ENCODE peak calls at places on chromosomes 11 and 22, in four cellular contexts. One of them, this sample, is unnamed.

GRCh38 chr22:21455334-21456089 is 11.7 kb upstream of the TMEM191C start:
- DNase-seq in tibial nerve: no peak
- DNase-seq in sigmoid colon: peak; percentile 59
- DNase-seq in stomach: no peak
- DNase-seq in this sample: no peak

GRCh38 chr11:10777806-10778205 is 26.8 kb downstream of the CTR9 start:
- DNase-seq in tibial nerve: no peak
- DNase-seq in sigmoid colon: no peak
- DNase-seq in stomach: no peak
- DNase-seq in this sample: no peak

GRCh38 chr11:110356769-110357671 is 60.6 kb upstream of the RDX start:
- DNase-seq in tibial nerve: no peak
- DNase-seq in sigmoid colon: no peak
- DNase-seq in stomach: no peak
- DNase-seq in this sample: peak; percentile 84

GRCh38 chr22:38218661-38219331 is 17.0 kb downstream of the MAFF start:
- DNase-seq in tibial nerve: no peak
- DNase-seq in sigmoid colon: peak; percentile 93
- DNase-seq in stomach: peak; percentile 92
- DNase-seq in this sample: peak; percentile 76

GRCh38 chr11:12017243-12017678 is 8.8 kb upstream of the DKK3 start:
- DNase-seq in tibial nerve: no peak
- DNase-seq in sigmoid colon: no peak
- DNase-seq in stomach: no peak
- DNase-seq in this sample: no peak

GRCh38 chr11:40338739-40339138 is 1120.7 kb downstream of the LRRC4C start:
- DNase-seq in tibial nerve: no peak
- DNase-seq in sigmoid colon: no peak
- DNase-seq in stomach: no peak
- DNase-seq in this sample: no peak

GRCh38 chr22:25403284-25403606 is 161.2 kb upstream of the GRK3 start:
- DNase-seq in tibial nerve: no peak
- DNase-seq in sigmoid colon: no peak
- DNase-seq in stomach: no peak
- DNase-seq in this sample: no peak

GRCh38 chr11:61610905-61611304 is 30.0 kb upstream of the SYT7 start:
- DNase-seq in tibial nerve: no peak
- DNase-seq in sigmoid colon: no peak
- DNase-seq in stomach: no peak
- DNase-seq in this sample: no peak

GRCh38 chr22:28656156-28656555 is 23.5 kb downstream of the TTC28 start:
- DNase-seq in tibial nerve: no peak
- DNase-seq in sigmoid colon: no peak
- DNase-seq in stomach: no peak
- DNase-seq in this sample: no peak

GRCh38 chr22:30523646-30524489 is 18.4 kb upstream of the SEC14L4 start:
- DNase-seq in tibial nerve: no peak
- DNase-seq in sigmoid colon: no peak
- DNase-seq in stomach: no peak
- DNase-seq in this sample: no peak

GRCh38 chr11:66002648-66003225 is 434 bp downstream of the BANF1 start:
- DNase-seq in tibial nerve: peak; percentile 16
- DNase-seq in sigmoid colon: peak; percentile 82
- DNase-seq in stomach: peak; percentile 70
- DNase-seq in this sample: peak; percentile 45

GRCh38 chr11:125410091-125410490 is 86.0 kb downstream of the FEZ1 start:
- DNase-seq in tibial nerve: no peak
- DNase-seq in sigmoid colon: no peak
- DNase-seq in stomach: no peak
- DNase-seq in this sample: no peak

DNA sequence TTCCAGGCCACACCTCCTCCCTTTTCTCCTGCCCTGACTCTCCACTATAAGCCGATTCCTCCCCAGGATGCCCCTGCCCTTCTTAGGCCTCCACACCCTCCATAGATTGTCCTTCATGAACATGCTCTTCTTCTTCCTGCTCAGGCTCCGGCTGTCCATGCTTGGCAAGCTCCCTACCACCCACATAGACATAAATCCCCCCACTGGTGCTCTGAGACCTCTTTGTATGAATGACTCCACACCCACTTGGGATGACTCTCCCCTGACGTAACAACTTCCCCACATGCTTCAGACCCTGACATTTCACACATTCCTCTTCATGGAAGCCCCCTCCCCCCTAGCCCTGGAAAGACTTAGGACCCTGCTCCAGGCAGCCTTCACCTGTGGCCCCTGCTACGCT is 542.5 kb upstream of the LARGE1 start:
- DNase-seq in tibial nerve: no peak
- DNase-seq in sigmoid colon: no peak
- DNase-seq in stomach: no peak
- DNase-seq in this sample: no peak
- TF ChIP-seq EP300 in tibial nerve: no peak
- TF ChIP-seq EP300 in sigmoid colon: no peak
- TF ChIP-seq EP300 in stomach: no peak
- TF ChIP-seq EP300 in this sample: no peak

GRCh38 chr22:42384506-42384905 is 47.7 kb downstream of the NFAM1 start:
- DNase-seq in tibial nerve: no peak
- DNase-seq in sigmoid colon: no peak
- DNase-seq in stomach: no peak
- DNase-seq in this sample: no peak

GRCh38 chr22:42387631-42388030 is 44.6 kb downstream of the NFAM1 start:
- DNase-seq in tibial nerve: no peak
- DNase-seq in sigmoid colon: no peak
- DNase-seq in stomach: no peak
- DNase-seq in this sample: no peak

GRCh38 chr22:42385691-42386090 is 46.5 kb downstream of the NFAM1 start:
- DNase-seq in tibial nerve: no peak
- DNase-seq in sigmoid colon: no peak
- DNase-seq in stomach: no peak
- DNase-seq in this sample: no peak

GRCh38 chr22:42389137-42389536 is 43.1 kb downstream of the NFAM1 start:
- DNase-seq in tibial nerve: no peak
- DNase-seq in sigmoid colon: no peak
- DNase-seq in stomach: no peak
- DNase-seq in this sample: no peak

DNA sequence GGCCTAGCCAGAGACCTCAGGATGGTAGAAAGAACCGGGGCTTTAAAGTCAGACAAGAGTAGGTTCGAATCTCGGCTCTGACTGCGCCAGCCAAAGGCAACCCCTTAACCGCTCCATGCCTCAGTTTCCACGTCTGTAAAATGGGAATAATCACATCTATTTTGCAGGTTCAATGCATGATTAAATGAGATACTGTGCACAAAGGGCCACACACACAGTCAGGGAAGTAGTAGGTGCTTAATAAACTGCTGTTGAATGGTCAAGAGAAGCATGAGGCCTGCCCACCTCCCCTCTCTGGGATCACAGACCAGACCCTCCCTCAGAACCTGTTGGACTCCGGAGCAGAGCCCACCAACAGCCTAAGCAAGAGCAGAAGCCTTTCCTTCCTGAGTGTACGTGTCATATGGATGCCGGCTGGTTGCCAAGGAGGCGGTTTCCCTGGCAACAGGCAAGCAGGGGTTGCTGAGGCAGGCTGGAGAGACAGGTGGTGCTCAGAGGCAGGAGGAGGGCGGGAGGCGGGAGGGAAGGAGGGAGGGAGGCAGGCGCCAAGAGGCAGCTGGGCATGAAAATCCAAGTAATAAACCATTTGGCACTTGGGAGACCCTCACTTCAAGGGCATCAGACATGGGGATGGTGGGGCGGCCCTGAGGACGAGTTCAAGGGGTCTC is 43.9 kb downstream of the NFAM1 start:
- DNase-seq in tibial nerve: no peak
- DNase-seq in sigmoid colon: no peak
- DNase-seq in stomach: no peak
- DNase-seq in this sample: no peak
- TF ChIP-seq EP300 in tibial nerve: no peak
- TF ChIP-seq EP300 in sigmoid colon: no peak
- TF ChIP-seq EP300 in stomach: no peak
- TF ChIP-seq EP300 in this sample: no peak

GRCh38 chr11:28107726-28108618 is at the start of the genes KIF18A and METTL15:
- DNase-seq in tibial nerve: peak; percentile 100
- DNase-seq in sigmoid colon: peak; percentile 100
- DNase-seq in stomach: peak; percentile 100
- DNase-seq in this sample: peak; percentile 96
- TF ChIP-seq EP300 in tibial nerve: peak; percentile 76
- TF ChIP-seq EP300 in sigmoid colon: no peak
- TF ChIP-seq EP300 in stomach: no peak
- TF ChIP-seq EP300 in this sample: no peak

DNA sequence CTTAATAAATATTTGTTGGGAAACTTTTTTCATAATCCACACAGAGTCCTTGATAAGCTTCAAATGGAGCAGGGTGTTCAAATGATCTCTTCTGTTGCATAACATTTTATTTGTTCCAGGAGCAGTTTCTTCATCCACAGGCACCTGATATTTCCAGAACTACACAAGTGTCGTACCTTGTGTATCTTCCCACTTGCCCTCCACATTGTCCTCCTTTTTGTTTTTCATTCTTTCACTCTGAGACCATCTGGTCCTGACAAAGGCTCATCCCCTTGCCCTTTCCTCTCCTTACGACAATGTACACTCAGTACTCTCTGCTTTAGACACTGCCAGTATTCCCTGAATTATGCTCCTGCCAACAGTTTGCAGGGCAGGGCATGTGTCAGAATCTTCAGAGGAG is 5.2 kb upstream of the AMOTL1 start:
- DNase-seq in tibial nerve: no peak
- DNase-seq in sigmoid colon: no peak
- DNase-seq in stomach: no peak
- DNase-seq in this sample: no peak
- TF ChIP-seq EP300 in tibial nerve: no peak
- TF ChIP-seq EP300 in sigmoid colon: no peak
- TF ChIP-seq EP300 in stomach: no peak
- TF ChIP-seq EP300 in this sample: no peak

GRCh38 chr22:39518996-39519680 is 1.2 kb upstream of the ATF4 start:
- DNase-seq in tibial nerve: no peak
- DNase-seq in sigmoid colon: no peak
- DNase-seq in stomach: no peak
- DNase-seq in this sample: no peak
- TF ChIP-seq EP300 in tibial nerve: no peak
- TF ChIP-seq EP300 in sigmoid colon: no peak
- TF ChIP-seq EP300 in stomach: no peak
- TF ChIP-seq EP300 in this sample: no peak